ENCODE peak calls at places on chromosomes 2 and 18, in eight cellular contexts. Q is breast epithelium; A is NCI-H1694; J is NCI-H2081; H is AG09319; X is activated naive CD4-positive, alpha-beta T cell; M is activated T-cell treated with anti-CD3 and anti-CD28 coated beads, Interleukin-2, amount 50 U/mL, for 1 hour; Z is GM20000. F is an unnamed sample.

GRCh38 chr18:22084547-22084946 is 84.8 kb upstream of the GATA6 start:
- DNase-seq in Z (no peak), J (no peak), X (no peak), M (no peak), A (no peak), Q (no peak), H (no peak), F (no peak)

GRCh38 chr2:122421777-122422176 is 666.3 kb downstream of the TSN start:
- DNase-seq in J (no peak), Q (no peak), M (no peak), Z (no peak), X (no peak), H (no peak), A (no peak), F (no peak)

GRCh38 chr2:38581193-38582147 is 21.3 kb downstream of the HNRNPLL start:
- DNase-seq in H (peak), Z (peak), J (peak), M (peak), Q (no peak), A (peak), X (no peak), F (peak)

GRCh38 chr2:60659026-60659425 is 97.0 kb upstream of the PAPOLG start:
- DNase-seq in A (no peak), M (no peak), Q (no peak), H (no peak), J (no peak), X (no peak), Z (no peak), F (no peak)

GRCh38 chr2:43539436-43539835 is 56.4 kb downstream of the THADA start:
- DNase-seq in X (no peak), Z (no peak), J (no peak), M (no peak), Q (no peak), A (no peak), H (no peak), F (no peak)

GRCh38 chr18:49340446-49340845 is 120.0 kb downstream of the DYM start:
- DNase-seq in H (no peak), Z (no peak), J (no peak), A (no peak), Q (no peak), M (no peak), X (no peak), F (no peak)

GRCh38 chr2:160679686-160680085 is 186.1 kb upstream of the RBMS1 start:
- DNase-seq in X (no peak), H (no peak), Q (no peak), M (no peak), J (no peak), Z (no peak), A (no peak), F (no peak)

GRCh38 chr2:239457586-239458445 is 57.0 kb upstream of the HDAC4 start:
- DNase-seq in J (no peak), Z (no peak), H (no peak), X (no peak), A (no peak), M (peak), Q (no peak), F (no peak)

GRCh38 chr2:232322560-232323327 is 55.8 kb upstream of the ALPP start:
- DNase-seq in H (no peak), X (no peak), Q (no peak), A (no peak), Z (no peak), M (no peak), J (no peak), F (no peak)

GRCh38 chr2:108978709-108979111 is 10.3 kb downstream of the EDAR start:
- DNase-seq in Q (no peak), H (no peak), M (no peak), X (no peak), A (no peak), Z (no peak), J (peak), F (no peak)

GRCh38 chr2:26745609-26746327 is 18.3 kb upstream of the SLC35F6 start:
- DNase-seq in H (peak), Q (peak), Z (peak), M (peak), A (peak), X (peak), J (peak), F (peak)

GRCh38 chr2:30629866-30630265 is 177.4 kb downstream of the CAPN13 start:
- DNase-seq in H (no peak), X (no peak), M (no peak), Q (no peak), A (no peak), J (no peak), Z (no peak), F (no peak)

GRCh38 chr2:1622521-1623200 is 121.7 kb downstream of the PXDN start:
- DNase-seq in H (no peak), A (no peak), Z (no peak), M (no peak), Q (no peak), X (no peak), J (no peak), F (no peak)

GRCh38 chr2:198116652-198117175 is 312.3 kb downstream of the PLCL1 start:
- DNase-seq in Q (no peak), X (no peak), M (no peak), H (no peak), Z (no peak), J (no peak), A (no peak), F (no peak)

GRCh38 chr18:59795882-59796281 is 98.7 kb upstream of the CCBE1 start:
- DNase-seq in A (no peak), M (no peak), H (no peak), Z (no peak), X (no peak), Q (no peak), J (no peak), F (no peak)

F was measured in AG04450.